ENCODE peak calls at places on chromosomes 5 and 9, in five cellular contexts. L, W, E, Y and Q are unnamed samples.

GRCh38 chr5:173501922-173502321 is 114.5 kb downstream of the BOD1 start:
- DNase-seq in L (no peak), W (no peak), E (peak), Y (no peak), Q (no peak)

GRCh38 chr9:1977026-1977425 is 38.1 kb upstream of the SMARCA2 start:
- DNase-seq in L (no peak), W (no peak), E (no peak), Y (no peak), Q (no peak)

GRCh38 chr9:20838218-20838617 is 154.2 kb downstream of the FOCAD start:
- DNase-seq in L (peak), W (peak), E (peak), Y (no peak), Q (no peak)

GRCh38 chr5:177188775-177189174 is 55.2 kb downstream of the NSD1 start:
- DNase-seq in L (no peak), W (no peak), E (no peak), Y (no peak), Q (no peak)

GRCh38 chr9:130119521-130120206 is 52.5 kb upstream of the NCS1 start:
- DNase-seq in L (no peak), W (no peak), E (no peak), Y (no peak), Q (no peak)

GRCh38 chr5:149200355-149200754 is 59.1 kb downstream of the ABLIM3 start:
- DNase-seq in L (no peak), W (peak), E (no peak), Y (no peak), Q (no peak)

GRCh38 chr5:141303756-141304155 is at the start of gene SLC25A2:
- DNase-seq in L (no peak), W (no peak), E (no peak), Y (no peak), Q (no peak)

GRCh38 chr5:87195616-87196015 is 72.1 kb upstream of the RASA1 start:
- DNase-seq in L (no peak), W (peak), E (no peak), Y (no peak), Q (no peak)

GRCh38 chr9:128282500-128282899 is 6.4 kb downstream of the SWI5 start:
- DNase-seq in L (no peak), W (no peak), E (peak), Y (no peak), Q (no peak)

GRCh38 chr5:149895416-149896345 is 48.9 kb downstream of the PDE6A start:
- DNase-seq in L (no peak), W (peak), E (no peak), Y (no peak), Q (no peak)

GRCh38 chr5:142438573-142438972 is 113.8 kb upstream of the SPRY4 start:
- DNase-seq in L (no peak), W (no peak), E (no peak), Y (no peak), Q (no peak)

GRCh38 chr9:100052375-100052774 is 46.4 kb downstream of the ERP44 start:
- DNase-seq in L (no peak), W (no peak), E (no peak), Y (no peak), Q (no peak)